ENCODE peak calls at places on chromosomes 4 and X, in four cellular contexts. One of them, this sample, is unnamed.

GRCh38 chr4:78622253-78622979 is 70.8 kb downstream of the ANXA3 start:
- DNase-seq in mucosa of descending colon: no peak
- DNase-seq in HFFc6: peak; percentile 58
- DNase-seq in cardiac muscle cell: no peak
- DNase-seq in this sample: no peak

GRCh38 chrX:24375732-24376131 is 15.3 kb downstream of the SUPT20HL1 start:
- DNase-seq in mucosa of descending colon: no peak
- DNase-seq in cardiac muscle cell: no peak
- DNase-seq in HFFc6: no peak
- DNase-seq in this sample: no peak

GRCh38 chrX:154840856-154841255 is 6.4 kb upstream of the SMIM9 start:
- DNase-seq in cardiac muscle cell: peak; percentile 4
- DNase-seq in HFFc6: peak; percentile 33
- DNase-seq in mucosa of descending colon: no peak
- DNase-seq in this sample: peak; percentile 8

GRCh38 chrX:15946783-15947550 is 92.4 kb upstream of the AP1S2 start:
- DNase-seq in cardiac muscle cell: no peak
- DNase-seq in mucosa of descending colon: no peak
- DNase-seq in HFFc6: peak; percentile 84
- DNase-seq in this sample: peak; percentile 49

GRCh38 chrX:109839694-109840358 is 106.8 kb upstream of the ACSL4 start:
- DNase-seq in cardiac muscle cell: no peak
- DNase-seq in HFFc6: no peak
- DNase-seq in mucosa of descending colon: no peak
- DNase-seq in this sample: no peak

GRCh38 chr4:4950891-4951290 is 68.4 kb downstream of the CYTL1 start:
- DNase-seq in cardiac muscle cell: no peak
- DNase-seq in HFFc6: no peak
- DNase-seq in mucosa of descending colon: no peak
- DNase-seq in this sample: no peak

GRCh38 chrX:27924261-27924660 is 57.0 kb downstream of the DCAF8L1 start:
- DNase-seq in cardiac muscle cell: no peak
- DNase-seq in HFFc6: no peak
- DNase-seq in mucosa of descending colon: no peak
- DNase-seq in this sample: peak; percentile 4

GRCh38 chr4:139563515-139563914 is 7.5 kb upstream of the SETD7 start:
- DNase-seq in HFFc6: no peak
- DNase-seq in mucosa of descending colon: no peak
- DNase-seq in cardiac muscle cell: no peak
- DNase-seq in this sample: no peak

GRCh38 chrX:47991263-47992092 is 12.3 kb downstream of the ZNF182 start:
- DNase-seq in HFFc6: peak; percentile 48
- DNase-seq in mucosa of descending colon: no peak
- DNase-seq in cardiac muscle cell: no peak
- DNase-seq in this sample: peak; percentile 22

GRCh38 chr4:7238300-7238960 is 46.1 kb downstream of the SORCS2 start:
- DNase-seq in cardiac muscle cell: no peak
- DNase-seq in mucosa of descending colon: no peak
- DNase-seq in HFFc6: no peak
- DNase-seq in this sample: no peak

GRCh38 chrX:105701310-105702052 is 120.9 kb upstream of the NRK start:
- DNase-seq in mucosa of descending colon: no peak
- DNase-seq in cardiac muscle cell: no peak
- DNase-seq in HFFc6: peak; percentile 3
- DNase-seq in this sample: peak; percentile 3

GRCh38 chr4:85828295-85828910 is 353.5 kb downstream of the ARHGAP24 start:
- DNase-seq in HFFc6: peak; percentile 46
- DNase-seq in mucosa of descending colon: no peak
- DNase-seq in cardiac muscle cell: no peak
- DNase-seq in this sample: no peak

GRCh38 chrX:140572724-140573123 is 67.9 kb upstream of the SOX3 start:
- DNase-seq in cardiac muscle cell: peak; percentile 44
- DNase-seq in HFFc6: peak; percentile 0
- DNase-seq in mucosa of descending colon: no peak
- DNase-seq in this sample: peak; percentile 1

GRCh38 chr4:28555851-28556250 is 1695.2 kb downstream of the STIM2 start:
- DNase-seq in cardiac muscle cell: no peak
- DNase-seq in mucosa of descending colon: no peak
- DNase-seq in HFFc6: no peak
- DNase-seq in this sample: no peak

GRCh38 chrX:14673764-14674163 is 144.4 kb downstream of the GLRA2 start:
- DNase-seq in cardiac muscle cell: no peak
- DNase-seq in HFFc6: peak; percentile 84
- DNase-seq in mucosa of descending colon: no peak
- DNase-seq in this sample: peak; percentile 70

GRCh38 chrX:7925867-7926472 is 1.2 kb downstream of the PNPLA4 start:
- DNase-seq in cardiac muscle cell: peak; percentile 82
- DNase-seq in HFFc6: peak; percentile 43
- DNase-seq in mucosa of descending colon: peak; percentile 57
- DNase-seq in this sample: peak; percentile 29

GRCh38 chr4:165328708-165329107 is 1.2 kb downstream of the MSMO1 start:
- DNase-seq in cardiac muscle cell: no peak
- DNase-seq in mucosa of descending colon: no peak
- DNase-seq in HFFc6: no peak
- DNase-seq in this sample: no peak

GRCh38 chrX:100681581-100681980 is 37.6 kb downstream of the SRPX2 start:
- DNase-seq in HFFc6: no peak
- DNase-seq in cardiac muscle cell: no peak
- DNase-seq in mucosa of descending colon: no peak
- DNase-seq in this sample: no peak

GRCh38 chr4:134189949-134190348 is 11.6 kb downstream of the PABPC4L start:
- DNase-seq in HFFc6: no peak
- DNase-seq in cardiac muscle cell: no peak
- DNase-seq in mucosa of descending colon: no peak
- DNase-seq in this sample: no peak

GRCh38 chr4:154958621-154959358 is 177.7 kb downstream of the RBM46 start:
- DNase-seq in HFFc6: no peak
- DNase-seq in cardiac muscle cell: peak; percentile 13
- DNase-seq in mucosa of descending colon: no peak
- DNase-seq in this sample: peak; percentile 4

DNA sequence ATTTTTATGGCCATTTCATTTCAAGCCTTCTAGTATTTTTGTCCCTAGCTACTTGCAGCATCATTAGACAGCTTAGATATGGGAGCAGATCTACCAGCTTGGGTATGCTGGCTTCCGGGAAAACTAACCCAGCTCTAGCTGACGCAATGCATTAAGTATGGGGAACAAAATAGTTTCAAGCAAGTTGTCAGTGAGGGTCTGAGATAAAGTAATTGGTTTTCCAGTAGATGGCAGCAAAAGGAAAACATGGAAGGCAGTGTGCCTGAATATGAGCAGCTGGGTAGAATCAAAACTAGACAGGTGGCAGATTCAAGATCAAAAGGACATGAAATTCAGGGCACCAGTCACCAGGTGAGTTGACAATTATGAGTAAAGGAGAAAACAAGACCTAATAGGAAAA is 340.9 kb upstream of the CTSO start:
- DNase-seq in cardiac muscle cell: peak; percentile 49
- DNase-seq in HFFc6: peak; percentile 86
- DNase-seq in mucosa of descending colon: no peak
- DNase-seq in this sample: peak; percentile 2
- TF ChIP-seq CTCF in cardiac muscle cell: peak; percentile 46
- TF ChIP-seq CTCF in HFFc6: peak; percentile 77
- TF ChIP-seq CTCF in mucosa of descending colon: no peak
- TF ChIP-seq CTCF in this sample: peak; percentile 14

GRCh38 chr4:25129926-25130325 is 30.3 kb downstream of the SEPSECS start:
- DNase-seq in cardiac muscle cell: no peak
- DNase-seq in HFFc6: no peak
- DNase-seq in mucosa of descending colon: no peak
- DNase-seq in this sample: no peak
- TF ChIP-seq CTCF in cardiac muscle cell: no peak
- TF ChIP-seq CTCF in HFFc6: no peak
- TF ChIP-seq CTCF in mucosa of descending colon: no peak
- TF ChIP-seq CTCF in this sample: no peak

DNA sequence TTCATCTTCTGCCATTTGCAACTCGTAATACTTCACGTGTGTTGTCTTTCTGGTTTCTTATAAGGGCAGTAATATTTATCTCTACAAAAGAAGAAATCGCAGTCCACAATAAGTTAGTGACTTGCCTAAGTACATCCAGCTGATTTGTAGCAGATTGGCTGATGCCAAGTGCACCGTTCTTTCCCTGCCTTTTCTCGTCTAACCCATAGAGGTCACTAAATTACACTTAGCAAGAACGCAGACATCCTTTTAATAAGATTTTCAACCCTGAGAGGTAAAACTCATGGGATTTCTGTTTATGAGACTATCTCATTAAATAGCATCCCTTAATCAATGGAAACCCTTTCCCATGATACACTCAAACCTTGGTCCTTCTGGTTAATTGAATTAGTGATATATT is 408.6 kb upstream of the ACTRT1 start:
- DNase-seq in HFFc6: no peak
- DNase-seq in mucosa of descending colon: no peak
- DNase-seq in cardiac muscle cell: no peak
- DNase-seq in this sample: no peak
- TF ChIP-seq CTCF in HFFc6: no peak
- TF ChIP-seq CTCF in mucosa of descending colon: no peak
- TF ChIP-seq CTCF in cardiac muscle cell: no peak
- TF ChIP-seq CTCF in this sample: no peak

DNA sequence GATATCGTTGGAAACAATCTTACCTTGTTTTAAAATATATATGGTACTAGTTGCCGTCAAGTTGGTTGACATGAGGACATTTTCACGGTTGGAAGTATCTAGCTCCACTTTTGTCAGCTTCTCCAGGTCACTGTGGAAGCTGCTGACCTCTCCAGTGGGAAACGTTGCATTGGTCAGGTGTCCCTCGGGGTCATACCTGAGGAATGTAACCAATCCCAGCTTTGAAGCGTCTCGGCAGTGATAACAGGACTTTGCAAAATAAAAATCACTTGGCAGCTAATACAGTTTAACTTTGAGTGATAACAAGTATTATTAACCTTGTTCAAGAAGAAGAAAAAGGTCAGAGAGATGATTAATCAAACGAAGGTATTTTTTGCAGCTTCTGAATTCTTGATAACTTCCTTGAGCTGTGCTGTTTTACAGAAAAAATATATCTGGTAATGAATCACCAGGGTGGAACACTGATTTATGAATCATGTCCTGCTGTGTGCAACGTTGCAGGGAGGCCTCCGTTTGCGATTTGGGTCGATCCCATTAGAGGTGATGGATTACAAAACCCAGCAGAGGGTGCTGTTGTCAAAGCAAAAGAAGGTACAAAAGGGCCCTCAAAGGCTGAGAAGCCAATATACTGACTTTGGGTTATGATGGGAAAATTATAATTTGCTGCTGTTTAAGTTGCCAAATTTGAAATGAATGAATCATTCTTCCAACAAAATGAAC is 60.1 kb downstream of the SH2D1A start:
- DNase-seq in HFFc6: peak; percentile 70
- DNase-seq in cardiac muscle cell: peak; percentile 53
- DNase-seq in mucosa of descending colon: no peak
- DNase-seq in this sample: peak; percentile 87
- TF ChIP-seq CTCF in HFFc6: peak; percentile 76
- TF ChIP-seq CTCF in cardiac muscle cell: peak; percentile 46
- TF ChIP-seq CTCF in mucosa of descending colon: no peak
- TF ChIP-seq CTCF in this sample: peak; percentile 48

GRCh38 chr4:137819964-137820383 is 287.7 kb upstream of the PCDH18 start:
- DNase-seq in mucosa of descending colon: no peak
- DNase-seq in HFFc6: peak; percentile 42
- DNase-seq in cardiac muscle cell: peak; percentile 62
- DNase-seq in this sample: peak; percentile 43
- TF ChIP-seq CTCF in mucosa of descending colon: no peak
- TF ChIP-seq CTCF in HFFc6: peak; percentile 79
- TF ChIP-seq CTCF in cardiac muscle cell: peak; percentile 77
- TF ChIP-seq CTCF in this sample: peak; percentile 64

GRCh38 chr4:45482346-45482745 is 641.5 kb downstream of the GABRG1 start:
- DNase-seq in mucosa of descending colon: no peak
- DNase-seq in HFFc6: no peak
- DNase-seq in cardiac muscle cell: no peak
- DNase-seq in this sample: no peak
- TF ChIP-seq CTCF in mucosa of descending colon: no peak
- TF ChIP-seq CTCF in HFFc6: no peak
- TF ChIP-seq CTCF in cardiac muscle cell: no peak
- TF ChIP-seq CTCF in this sample: no peak

DNA sequence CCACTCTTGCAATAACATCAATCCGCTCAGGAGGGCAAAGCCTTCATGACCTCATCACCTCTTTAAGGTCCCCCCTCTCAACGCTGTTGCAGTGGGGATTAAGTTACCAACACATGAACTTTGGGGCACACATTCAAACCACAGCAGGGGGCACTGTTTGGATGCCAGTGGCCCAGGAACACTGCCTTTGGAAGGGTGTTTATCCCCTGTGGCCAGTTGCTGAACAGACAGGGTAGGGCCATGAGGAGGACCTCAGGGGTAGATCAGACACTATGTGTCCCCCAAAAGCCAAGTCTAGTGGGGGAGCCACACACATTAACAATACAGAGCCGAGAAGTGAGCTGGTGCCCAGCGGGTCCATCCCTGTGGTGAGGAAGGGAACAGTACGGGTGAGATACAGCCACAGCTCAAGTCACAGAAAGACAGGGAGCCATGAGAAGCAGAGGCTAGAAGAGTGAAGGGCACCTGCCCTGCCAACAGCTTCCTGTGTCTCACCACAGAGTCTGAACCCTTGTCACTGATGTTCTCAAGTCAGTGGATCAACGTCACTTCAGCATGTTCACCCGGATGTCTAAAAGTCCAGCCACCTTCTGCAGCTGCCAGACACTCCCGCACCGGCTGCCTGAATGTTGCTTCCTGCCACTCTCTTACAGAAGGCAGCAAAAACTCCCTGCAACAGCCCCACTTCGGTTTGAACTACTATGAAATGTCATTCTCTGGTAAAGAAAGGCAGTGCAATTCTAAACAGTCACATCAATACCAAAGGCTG is 19.9 kb upstream of the MXD4 start:
- DNase-seq in cardiac muscle cell: no peak
- DNase-seq in HFFc6: no peak
- DNase-seq in mucosa of descending colon: peak; percentile 70
- DNase-seq in this sample: no peak
- TF ChIP-seq CTCF in cardiac muscle cell: peak; percentile 15
- TF ChIP-seq CTCF in HFFc6: peak; percentile 59
- TF ChIP-seq CTCF in mucosa of descending colon: no peak
- TF ChIP-seq CTCF in this sample: no peak

GRCh38 chrX:20228245-20228644 is 38.5 kb downstream of the RPS6KA3 start:
- DNase-seq in cardiac muscle cell: no peak
- DNase-seq in mucosa of descending colon: no peak
- DNase-seq in HFFc6: no peak
- DNase-seq in this sample: no peak
- TF ChIP-seq CTCF in cardiac muscle cell: no peak
- TF ChIP-seq CTCF in mucosa of descending colon: no peak
- TF ChIP-seq CTCF in HFFc6: no peak
- TF ChIP-seq CTCF in this sample: no peak